ENCODE peak calls at places on chromosomes 16 and 17, in five cellular contexts. T is mammary epithelial cell, A is dorsolateral prefrontal cortex, I is hepatocyte, B is lung. V is an unnamed sample.

GRCh38 chr16:31145398-31145990 is 4.4 kb downstream of the PRSS36 start:
- DNase-seq in T (no peak), A (no peak), I (no peak), B (no peak), V (no peak)

GRCh38 chr16:79728048-79728922 is 127.7 kb upstream of the MAF start:
- DNase-seq in B (no peak), I (no peak), A (no peak), T (no peak), V (no peak)

GRCh38 chr16:11796227-11797165 is 562 bp downstream of the ZC3H7A start:
- DNase-seq in I (peak), T (peak), A (peak), B (peak), V (peak)

GRCh38 chr16:8866118-8866883 is 2.5 kb downstream of the CARHSP1 start:
- DNase-seq in A (peak), I (peak), B (no peak), T (no peak), V (peak)

GRCh38 chr17:72571813-72572396 is 451.1 kb downstream of the SOX9 start:
- DNase-seq in A (no peak), T (no peak), B (no peak), I (no peak), V (no peak)

GRCh38 chr16:11329080-11329491 is 16.2 kb upstream of the RMI2 start:
- DNase-seq in I (no peak), T (no peak), B (no peak), A (no peak), V (no peak)

GRCh38 chr16:84808812-84809211 is 11.0 kb upstream of the CRISPLD2 start:
- DNase-seq in A (no peak), T (no peak), B (no peak), I (no peak), V (no peak)

GRCh38 chr17:61593404-61593803 is 2.4 kb upstream of the NACA2 start:
- DNase-seq in I (no peak), B (no peak), A (no peak), T (no peak), V (no peak)

GRCh38 chr17:50588391-50589111 is 28.0 kb downstream of the CACNA1G start:
- DNase-seq in T (no peak), B (no peak), I (no peak), A (no peak), V (peak)

GRCh38 chr17:7404737-7405412 is 978 bp upstream of the TMEM256 start:
- DNase-seq in A (peak), B (peak), I (no peak), T (no peak), V (peak)

GRCh38 chr17:58591455-58591854 is 77.0 kb upstream of the MTMR4 start:
- DNase-seq in T (no peak), B (no peak), I (no peak), A (no peak), V (no peak)
- TF ChIP-seq CTCF in T (peak), B (no peak), I (no peak), A (no peak), V (no peak)

GRCh38 chr17:30234296-30234695 is 1.2 kb downstream of the SLC6A4 start:
- DNase-seq in T (no peak), A (no peak), I (no peak), B (no peak), V (no peak)

GRCh38 chr17:30236297-30236624 is 764 bp upstream of the SLC6A4 start:
- DNase-seq in A (no peak), B (no peak), I (no peak), T (no peak), V (no peak)

GRCh38 chr17:30236807-30237206 is 1.3 kb upstream of the SLC6A4 start:
- DNase-seq in T (peak), B (peak), I (peak), A (peak), V (peak)

GRCh38 chr17:30234954-30235353 is 543 bp downstream of the SLC6A4 start:
- DNase-seq in A (no peak), I (no peak), B (no peak), T (no peak), V (no peak)

DNA sequence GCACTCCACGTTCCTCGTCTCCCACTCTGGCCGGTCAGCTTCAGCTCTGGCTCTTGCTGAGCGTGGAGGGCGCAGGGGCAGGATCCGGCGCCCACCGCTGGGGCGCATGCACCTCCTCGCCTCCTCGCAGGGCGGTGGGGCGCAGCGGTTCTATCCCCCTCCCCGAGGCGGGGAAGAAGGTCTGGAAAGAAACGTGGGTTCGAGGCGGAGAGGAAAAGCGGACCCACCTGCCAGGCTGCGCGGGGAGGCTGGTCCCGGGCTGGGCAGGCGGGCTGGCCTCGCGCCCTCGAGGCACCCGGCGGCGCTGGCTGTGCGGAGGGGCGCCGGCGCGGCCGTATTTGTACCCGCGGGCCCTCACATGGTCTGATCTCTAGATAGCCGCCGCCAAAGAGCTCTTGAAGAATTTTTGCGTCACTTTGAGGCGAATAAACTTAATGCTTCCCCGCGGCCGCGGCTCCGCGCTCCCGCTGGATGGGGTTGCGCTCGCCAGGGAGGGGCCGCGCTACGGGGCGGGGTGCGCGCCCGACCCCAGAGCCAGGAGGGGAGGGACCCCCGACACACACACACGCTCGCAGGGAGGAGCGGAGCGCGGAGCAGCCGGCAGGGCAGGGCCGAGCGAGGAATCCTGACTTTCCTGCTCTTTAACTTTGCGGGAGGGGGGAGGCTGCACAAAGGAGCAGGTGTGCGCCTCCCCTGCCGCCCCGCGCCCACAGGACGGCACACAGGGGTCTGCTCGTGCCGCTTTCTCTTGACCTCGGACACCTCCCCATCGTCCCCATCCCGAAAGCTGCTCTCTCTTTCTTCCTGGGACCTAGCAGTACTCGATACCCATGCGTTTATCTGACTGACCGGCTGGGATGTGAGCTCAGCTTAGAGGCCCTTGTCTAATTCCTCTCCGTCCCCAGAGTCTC is at the start of gene SLC6A4:
- DNase-seq in B (no peak), I (peak), A (no peak), T (peak), V (no peak)
- H3K27ac ChIP-seq in B (peak), I (no peak), A (no peak), T (no peak), V (no peak)

GRCh38 chr17:1767358-1767757 is 5.5 kb downstream of the SERPINF1 start:
- DNase-seq in I (no peak), T (no peak), A (no peak), B (no peak), V (no peak)
- TF ChIP-seq CTCF in I (no peak), T (no peak), A (no peak), B (no peak), V (no peak)

DNA sequence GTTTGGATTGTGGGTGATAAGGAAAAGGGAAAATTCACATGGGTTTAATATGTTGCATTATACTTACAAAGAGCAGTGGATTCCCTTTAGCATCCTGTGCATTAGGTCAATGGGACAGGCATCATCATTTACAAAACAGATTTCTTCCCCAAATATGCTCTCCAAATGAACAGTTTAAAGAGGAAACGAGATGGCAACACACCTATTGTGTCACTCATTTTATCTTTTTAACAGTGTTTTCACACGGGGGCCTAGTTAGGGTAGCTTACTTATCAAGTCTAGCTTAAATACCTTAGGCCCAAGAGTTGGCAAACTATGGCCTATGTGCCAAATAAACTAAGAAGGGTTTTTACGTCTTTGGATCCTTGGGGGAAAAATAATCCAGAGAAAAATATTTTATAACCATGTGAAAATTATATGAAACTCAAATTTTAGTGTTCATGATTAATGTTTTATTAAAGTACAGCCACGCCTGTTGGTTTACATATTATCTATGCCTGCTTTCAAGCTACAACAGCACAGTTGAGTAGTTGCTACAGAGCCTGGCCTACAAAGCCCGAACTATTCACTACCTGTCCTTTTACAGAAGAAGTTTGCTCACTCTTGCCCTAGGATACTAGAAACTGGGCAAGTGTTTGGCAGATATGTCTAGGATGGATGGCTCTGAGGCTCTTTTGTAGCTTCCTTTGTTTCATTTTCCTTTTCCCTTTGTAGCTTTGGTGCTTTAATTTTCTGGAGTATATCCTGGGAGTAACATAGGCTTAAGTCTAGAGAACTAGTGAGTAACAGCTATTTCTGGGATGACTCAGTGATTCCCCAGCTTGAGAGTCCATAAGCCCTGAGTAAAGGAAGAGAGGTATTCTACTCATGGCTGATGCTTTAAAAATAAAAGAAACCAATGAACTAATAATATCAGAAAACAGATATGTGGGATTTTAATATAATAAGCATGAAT is 12.4 kb downstream of the NUP93 start:
- DNase-seq in B (no peak), T (peak), A (no peak), I (no peak), V (no peak)
- H3K27ac ChIP-seq in B (peak), T (peak), A (no peak), I (peak), V (no peak)

DNA sequence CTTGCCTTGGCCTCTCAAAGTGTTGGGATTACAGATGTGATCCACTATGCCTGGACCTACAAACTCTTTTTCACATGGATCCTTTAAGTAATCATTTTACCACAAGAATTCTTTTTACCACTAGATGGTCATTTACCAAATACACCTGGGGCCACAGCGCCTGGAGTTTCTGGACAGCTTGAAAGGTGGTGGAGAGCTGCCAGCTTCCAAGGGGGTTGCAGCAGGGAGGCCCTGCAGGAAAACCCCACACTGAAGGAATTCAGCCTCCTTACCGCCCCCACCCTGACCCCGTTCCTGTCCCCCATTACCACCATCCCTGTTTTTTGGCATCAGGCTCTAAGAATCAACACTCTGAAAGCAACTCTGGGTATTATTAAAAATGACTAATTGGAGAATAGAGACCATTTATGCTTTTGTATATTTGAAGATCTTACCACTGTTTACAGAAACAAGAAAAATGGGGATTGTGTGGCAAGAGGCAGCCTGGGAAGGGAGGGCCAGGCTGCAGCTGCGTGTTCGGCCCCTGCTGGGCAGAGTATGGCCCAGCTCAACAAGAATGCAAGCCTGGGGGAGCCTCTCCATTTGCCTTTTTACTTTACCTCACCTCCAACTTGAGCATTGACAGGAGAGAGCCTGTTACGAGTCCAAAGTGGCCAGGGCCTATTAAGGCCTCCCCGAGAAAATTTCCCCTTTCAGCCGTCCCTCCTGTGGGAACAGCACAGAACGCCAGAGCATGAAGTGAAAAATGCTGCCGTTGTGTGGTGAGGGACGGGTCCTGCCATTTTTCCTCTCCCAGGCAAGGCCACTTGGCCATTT is 209.9 kb downstream of the ZFHX3 start:
- DNase-seq in B (no peak), A (no peak), T (no peak), I (no peak), V (no peak)
- TF ChIP-seq CTCF in B (no peak), A (no peak), T (no peak), I (no peak), V (no peak)

GRCh38 chr16:2083409-2083808 is 35.6 kb downstream of the TSC2 start:
- DNase-seq in T (no peak), A (no peak), B (no peak), I (no peak), V (no peak)
- H3K27ac ChIP-seq in T (no peak), A (no peak), B (peak), I (no peak), V (peak)

GRCh38 chr16:2914233-2914632 is 2.5 kb downstream of the FLYWCH1 start:
- DNase-seq in I (no peak), A (no peak), T (no peak), B (no peak), V (no peak)
- TF ChIP-seq CTCF in I (no peak), A (no peak), T (no peak), B (no peak), V (no peak)

DNA sequence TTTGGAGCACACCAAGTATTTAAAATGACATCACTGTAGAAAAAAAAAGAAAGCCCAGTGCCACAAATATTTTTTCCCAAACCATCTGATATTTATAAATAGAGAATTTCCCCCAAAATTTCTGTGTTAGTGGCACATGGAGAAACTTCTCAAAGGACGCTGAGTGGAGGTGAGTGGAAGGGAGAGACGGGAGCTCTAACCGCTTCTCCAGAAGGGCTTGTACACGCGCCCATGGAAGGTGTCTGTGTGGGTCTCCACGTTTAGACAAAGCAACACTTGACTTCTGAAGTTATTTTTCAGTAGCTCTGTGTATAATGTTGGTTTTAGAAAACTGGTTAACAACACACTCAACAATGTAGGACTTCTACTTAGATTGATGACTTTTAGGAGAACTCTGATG is 1.0 kb downstream of the MYOCD start:
- DNase-seq in I (no peak), A (no peak), B (no peak), T (no peak), V (no peak)
- H3K27ac ChIP-seq in I (no peak), A (no peak), B (no peak), T (no peak), V (peak)

DNA sequence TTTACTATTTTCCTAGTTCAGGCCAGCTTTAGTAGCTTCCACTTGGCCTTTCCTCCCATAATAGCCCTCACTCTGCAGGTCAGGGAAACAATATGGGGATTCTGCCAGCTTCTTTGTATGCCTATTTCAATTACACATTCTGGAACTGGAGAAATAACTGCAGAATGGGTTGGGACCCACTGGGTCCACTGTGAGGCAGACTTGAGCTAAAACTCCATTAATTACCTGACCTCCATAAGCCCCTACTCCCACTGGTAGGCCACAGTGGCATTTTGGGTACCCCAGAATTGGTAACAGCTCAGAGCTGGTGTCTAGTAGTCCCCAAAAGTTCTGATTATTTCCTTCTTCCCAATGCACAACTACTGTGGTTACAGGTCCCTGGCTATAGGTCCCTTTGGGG is 16.7 kb upstream of the TENT4B start:
- DNase-seq in T (no peak), B (no peak), I (no peak), A (no peak), V (no peak)
- TF ChIP-seq CTCF in T (no peak), B (no peak), I (no peak), A (no peak), V (no peak)